ENCODE peak calls at places on chromosomes 2 and 18, in seven cellular contexts. R is thoracic aorta, S is ovary, U is fibroblast of pulmonary artery, P is GM13976, O is kidney epithelial cell, A is A549. Q is an unnamed sample.

GRCh38 chr2:205734436-205734835 is 52.1 kb downstream of the NRP2 start:
- DNase-seq in R (no peak), S (peak; percentile 64), U (peak; percentile 94), P (no peak), O (peak; percentile 61), A (no peak), Q (no peak)

GRCh38 chr18:7824970-7825369 is 257.9 kb downstream of the PTPRM start:
- DNase-seq in R (no peak), S (no peak), U (peak; percentile 49), P (no peak), O (no peak), A (no peak), Q (no peak)

GRCh38 chr2:200703132-200703925 is 108.4 kb upstream of the BZW1 start:
- DNase-seq in R (no peak), S (no peak), U (peak; percentile 90), P (peak; percentile 18), O (peak; percentile 39), A (peak; percentile 15), Q (no peak)

GRCh38 chr2:159637988-159638501 is 21.7 kb upstream of the BAZ2B start:
- DNase-seq in R (no peak), S (no peak), U (peak; percentile 92), P (no peak), O (peak; percentile 75), A (no peak), Q (no peak)

GRCh38 chr18:25099838-25100393 is 252.1 kb downstream of the ZNF521 start:
- DNase-seq in R (no peak), S (peak; percentile 68), U (peak; percentile 44), P (no peak), O (no peak), A (no peak), Q (no peak)

GRCh38 chr2:15838481-15838880 is 101.9 kb upstream of the MYCN start:
- DNase-seq in R (no peak), S (no peak), U (no peak), P (no peak), O (no peak), A (no peak), Q (no peak)

GRCh38 chr2:160940699-160941098 is 219.5 kb upstream of the TANK start:
- DNase-seq in R (no peak), S (no peak), U (peak; percentile 60), P (no peak), O (no peak), A (no peak), Q (peak; percentile 12)

GRCh38 chr18:58316943-58317342 is 272.9 kb downstream of the NEDD4L start:
- DNase-seq in R (no peak), S (no peak), U (no peak), P (no peak), O (no peak), A (no peak), Q (peak; percentile 18)

GRCh38 chr2:121575800-121576199 is 45.1 kb downstream of the RNU4ATAC start:
- DNase-seq in R (no peak), S (no peak), U (no peak), P (no peak), O (no peak), A (no peak), Q (no peak)

GRCh38 chr2:235639387-235639786 is 145.5 kb downstream of the AGAP1 start:
- DNase-seq in R (peak; percentile 64), S (peak; percentile 52), U (peak; percentile 93), P (no peak), O (peak; percentile 49), A (no peak), Q (no peak)

GRCh38 chr2:203928849-203929248 is 7.7 kb upstream of the ICOS start:
- DNase-seq in R (no peak), S (no peak), U (peak; percentile 32), P (no peak), O (no peak), A (no peak), Q (no peak)

GRCh38 chr18:23970161-23971153 is 44.1 kb upstream of the TTC39C start:
- DNase-seq in R (no peak), S (no peak), U (no peak), P (no peak), O (no peak), A (no peak), Q (peak; percentile 21)

GRCh38 chr2:202790676-202791075 is 80.9 kb downstream of the ICA1L start:
- DNase-seq in R (no peak), S (no peak), U (no peak), P (no peak), O (no peak), A (no peak), Q (no peak)

GRCh38 chr2:28415010-28415409 is 22.4 kb downstream of the FOSL2 start:
- DNase-seq in R (no peak), S (no peak), U (no peak), P (no peak), O (no peak), A (no peak), Q (no peak)

GRCh38 chr2:12096425-12096824 is 350.0 kb downstream of the LPIN1 start:
- DNase-seq in R (no peak), S (no peak), U (no peak), P (no peak), O (no peak), A (no peak), Q (no peak)

GRCh38 chr2:60414731-60415130 is 138.7 kb downstream of the BCL11A start:
- DNase-seq in R (no peak), S (no peak), U (peak; percentile 73), P (no peak), O (no peak), A (no peak), Q (no peak)

GRCh38 chr2:197266477-197266876 is 44.1 kb downstream of the ANKRD44 start:
- DNase-seq in R (no peak), S (no peak), U (no peak), P (no peak), O (no peak), A (no peak), Q (no peak)

GRCh38 chr2:104378853-104379374 is 475.0 kb upstream of the POU3F3 start:
- DNase-seq in R (no peak), S (no peak), U (no peak), P (no peak), O (peak; percentile 42), A (peak; percentile 19), Q (peak; percentile 21)

GRCh38 chr2:10473121-10473756 is 25.1 kb upstream of the ODC1 start:
- DNase-seq in R (no peak), S (no peak), U (no peak), P (no peak), O (no peak), A (no peak), Q (no peak)

GRCh38 chr18:43648002-43648401 is 370.7 kb upstream of the SYT4 start:
- DNase-seq in R (no peak), S (no peak), U (peak; percentile 7), P (no peak), O (no peak), A (no peak), Q (no peak)

GRCh38 chr18:3821524-3821923 is 371.6 kb downstream of the TGIF1 start:
- DNase-seq in R (no peak), S (no peak), U (no peak), P (no peak), O (no peak), A (no peak), Q (no peak)

DNA sequence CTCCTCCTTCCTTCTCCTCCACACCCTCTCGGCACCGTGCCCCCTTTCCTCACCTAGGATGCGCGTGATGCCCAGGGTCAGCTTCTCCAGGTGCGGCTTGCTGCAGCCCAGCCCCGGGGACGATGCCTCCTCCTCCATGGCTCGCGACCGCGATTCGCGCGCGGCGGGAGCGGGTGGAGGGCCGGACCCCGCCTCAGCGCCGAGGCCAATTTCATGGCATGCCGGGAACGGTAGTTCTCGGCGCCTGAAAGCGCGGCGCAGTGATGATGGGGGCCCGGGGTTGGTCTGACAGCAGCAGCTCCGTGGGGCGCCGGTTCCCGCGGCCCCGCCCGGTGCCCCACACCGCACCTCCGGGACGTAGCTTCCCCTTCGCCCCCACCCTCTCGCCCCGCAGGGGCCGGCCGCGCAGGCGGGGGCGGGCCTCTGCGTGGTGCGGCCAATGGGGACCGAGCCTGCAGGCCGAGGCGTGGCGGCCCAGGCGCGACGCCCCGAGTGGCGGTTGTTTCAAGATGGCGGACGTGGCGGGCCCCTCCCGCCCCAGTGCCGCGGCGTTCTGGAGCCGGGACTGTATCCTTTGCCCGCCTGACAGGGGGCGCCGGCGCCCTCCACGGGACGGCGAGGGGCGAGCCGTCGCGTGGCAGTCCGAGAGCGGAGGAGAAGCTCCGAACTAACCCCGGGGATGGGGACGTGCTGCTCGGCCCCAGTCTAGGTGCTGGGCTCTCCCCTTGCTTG is at the start of the genes KIAA1328 and TPGS2:
- DNase-seq in R (peak; percentile 36), S (peak; percentile 87), U (peak; percentile 89), P (peak; percentile 94), O (no peak), A (peak; percentile 71), Q (peak; percentile 96)
- TF ChIP-seq CTCF in R (peak; percentile 41), S (no peak), U (peak; percentile 24), P (peak; percentile 58), O (peak; percentile 42), A (peak; percentile 39), Q (no peak)

GRCh38 chr2:56108806-56109205 is 75.0 kb upstream of the CCDC85A start:
- DNase-seq in R (no peak), S (no peak), U (no peak), P (no peak), O (no peak), A (no peak), Q (no peak)
- TF ChIP-seq CTCF in R (no peak), S (no peak), U (no peak), P (no peak), O (no peak), A (no peak), Q (no peak)

DNA sequence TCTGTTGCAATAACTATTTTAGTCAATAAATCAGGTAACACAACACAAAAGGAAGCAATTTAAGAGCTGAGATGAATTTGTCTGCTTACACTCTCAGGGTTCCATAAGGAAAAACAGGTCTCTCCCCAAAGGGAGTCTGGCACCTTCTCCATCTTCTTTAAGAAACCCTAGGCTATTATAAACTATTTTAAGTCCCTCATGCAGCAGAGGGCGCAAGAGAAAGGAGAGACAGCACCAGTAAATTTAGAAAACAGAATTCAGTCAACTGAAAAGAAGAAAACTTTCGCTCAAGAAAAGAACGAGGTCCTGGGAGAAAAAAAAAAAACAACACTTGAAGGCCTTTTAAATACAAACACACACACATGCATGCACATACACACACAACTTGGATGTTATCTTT is 19.1 kb downstream of the SULT1C4 start:
- DNase-seq in R (no peak), S (no peak), U (peak; percentile 70), P (no peak), O (no peak), A (no peak), Q (no peak)
- TF ChIP-seq CTCF in R (no peak), S (no peak), U (peak; percentile 55), P (peak; percentile 16), O (peak; percentile 8), A (no peak), Q (no peak)

DNA sequence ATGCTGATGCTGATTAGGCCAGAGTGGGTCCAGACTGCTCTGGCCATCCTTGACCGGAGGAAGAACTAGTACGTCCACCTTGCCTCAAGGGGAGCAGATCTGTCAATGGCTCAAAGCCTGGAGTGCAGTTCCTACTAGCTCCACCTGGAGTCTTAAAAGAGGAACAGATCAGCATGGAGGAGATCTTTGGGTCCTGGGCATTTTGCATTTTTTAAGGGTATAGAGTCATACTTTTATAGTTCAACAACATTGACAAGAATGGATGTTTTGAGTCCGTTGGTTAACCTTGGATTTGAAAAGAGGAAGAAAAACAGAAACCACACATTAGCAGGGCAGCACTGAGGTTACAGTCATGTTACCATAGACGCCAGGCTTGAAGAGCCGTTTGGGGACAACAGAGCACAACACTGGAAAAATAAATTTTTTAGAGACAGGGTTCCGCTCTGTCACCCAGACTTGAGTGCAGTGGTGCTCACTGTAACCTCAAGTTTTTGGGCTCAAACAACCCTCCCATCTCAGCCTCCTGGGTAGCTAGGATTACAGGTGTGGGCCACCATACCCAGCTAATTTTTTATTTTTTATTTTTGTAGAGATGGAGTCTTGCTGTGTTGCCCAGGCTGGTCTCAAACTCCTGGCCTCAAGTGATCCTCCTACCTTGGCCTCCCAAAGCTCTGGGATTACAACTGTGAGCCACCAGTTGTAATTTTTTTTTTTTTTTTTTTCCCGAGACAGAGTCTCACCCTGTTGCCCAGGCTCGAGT is 78.5 kb downstream of the PRKCE start:
- DNase-seq in R (no peak), S (no peak), U (no peak), P (peak; percentile 31), O (no peak), A (peak; percentile 52), Q (peak; percentile 47)
- TF ChIP-seq CTCF in R (no peak), S (no peak), U (peak; percentile 28), P (peak; percentile 32), O (peak; percentile 8), A (no peak), Q (no peak)

Q was measured in GM20000.